ENCODE peak calls at places on chromosome 17, in five cellular contexts. R is RWPE2, M is WTC11, Z is GM12878, E is spleen. C is an unnamed sample.

GRCh38 chr17:13786000-13786598 is 184.4 kb upstream of the HS3ST3A1 start:
- DNase-seq in R (no peak), M (no peak), Z (no peak), E (no peak), C (no peak)

GRCh38 chr17:19318611-19319010 is 43.9 kb downstream of the B9D1 start:
- DNase-seq in R (no peak), M (no peak), Z (no peak), E (peak), C (no peak)

GRCh38 chr17:28641579-28641978 is 3.4 kb downstream of the BLTP2 start:
- DNase-seq in R (no peak), M (no peak), Z (no peak), E (no peak), C (no peak)

GRCh38 chr17:14269473-14269872 is 31.4 kb upstream of the HS3ST3B1 start:
- DNase-seq in R (no peak), M (no peak), Z (no peak), E (no peak), C (no peak)

GRCh38 chr17:44071772-44072171 is 1.2 kb downstream of the G6PC3 start:
- DNase-seq in R (no peak), M (no peak), Z (no peak), E (no peak), C (no peak)

GRCh38 chr17:64741038-64741641 is 79.0 kb upstream of the SMURF2 start:
- DNase-seq in R (no peak), M (no peak), Z (no peak), E (no peak), C (no peak)

GRCh38 chr17:74759243-74759801 is 10.9 kb downstream of the NHERF1 start:
- DNase-seq in R (no peak), M (no peak), Z (no peak), E (peak), C (peak)

GRCh38 chr17:42340691-42341127 is 47.5 kb downstream of the STAT3 start:
- DNase-seq in R (no peak), M (no peak), Z (no peak), E (no peak), C (no peak)

GRCh38 chr17:20291076-20291475 is 176.3 kb downstream of the LGALS9B start:
- DNase-seq in R (no peak), M (no peak), Z (no peak), E (no peak), C (no peak)

GRCh38 chr17:42163113-42163512 is 8.3 kb upstream of the RAB5C start:
- DNase-seq in R (no peak), M (peak), Z (no peak), E (no peak), C (no peak)

GRCh38 chr17:63702223-63702577 is 2.3 kb upstream of the LIMD2 start:
- DNase-seq in R (no peak), M (no peak), Z (no peak), E (peak), C (no peak)

GRCh38 chr17:79970576-79971068 is 65.0 kb downstream of the TBC1D16 start:
- DNase-seq in R (peak), M (peak), Z (no peak), E (no peak), C (peak)

GRCh38 chr17:56320443-56320842 is 167.2 kb downstream of the ANKFN1 start:
- DNase-seq in R (no peak), M (peak), Z (no peak), E (no peak), C (no peak)

GRCh38 chr17:44734272-44734671 is 24.5 kb upstream of the ADAM11 start:
- DNase-seq in R (no peak), M (no peak), Z (no peak), E (peak), C (no peak)

GRCh38 chr17:42853968-42854790 is 3.2 kb downstream of the AOC3 start:
- DNase-seq in R (no peak), M (no peak), Z (no peak), E (peak), C (no peak)

GRCh38 chr17:8186446-8186786 is 3.6 kb downstream of the BORCS6 start:
- DNase-seq in R (no peak), M (no peak), Z (no peak), E (no peak), C (no peak)
- TF ChIP-seq CTCF in R (no peak), M (no peak), Z (no peak), E (no peak), C (peak)

GRCh38 chr17:30235386-30236296 is at the start of gene SLC6A4:
- DNase-seq in R (no peak), M (peak), Z (no peak), E (peak), C (no peak)

GRCh38 chr17:30236297-30236624 is 764 bp upstream of the SLC6A4 start:
- DNase-seq in R (no peak), M (no peak), Z (no peak), E (peak), C (no peak)

GRCh38 chr17:30238003-30238344 is 2.5 kb upstream of the SLC6A4 start:
- DNase-seq in R (no peak), M (no peak), Z (no peak), E (peak), C (no peak)

GRCh38 chr17:30237296-30238002 is 2.0 kb upstream of the SLC6A4 start:
- DNase-seq in R (no peak), M (no peak), Z (no peak), E (peak), C (no peak)

GRCh38 chr17:30236807-30237206 is 1.3 kb upstream of the SLC6A4 start:
- DNase-seq in R (no peak), M (peak), Z (no peak), E (peak), C (no peak)
- TF ChIP-seq CTCF in R (peak), M (no peak), Z (peak), E (no peak), C (peak)

GRCh38 chr17:83150369-83151055 is 71.1 kb downstream of the METRNL start:
- DNase-seq in R (no peak), M (no peak), Z (no peak), E (peak), C (peak)

GRCh38 chr17:83147285-83147684 is 67.9 kb downstream of the METRNL start:
- DNase-seq in R (no peak), M (no peak), Z (no peak), E (no peak), C (no peak)

GRCh38 chr17:83149326-83149725 is 69.9 kb downstream of the METRNL start:
- DNase-seq in R (no peak), M (no peak), Z (no peak), E (peak), C (peak)

GRCh38 chr17:83149761-83150251 is 70.4 kb downstream of the METRNL start:
- DNase-seq in R (no peak), M (no peak), Z (no peak), E (peak), C (peak)

GRCh38 chr17:83148317-83149044 is 69.1 kb downstream of the METRNL start:
- DNase-seq in R (no peak), M (no peak), Z (no peak), E (peak), C (peak)
- TF ChIP-seq CTCF in R (no peak), M (no peak), Z (no peak), E (no peak), C (no peak)

DNA sequence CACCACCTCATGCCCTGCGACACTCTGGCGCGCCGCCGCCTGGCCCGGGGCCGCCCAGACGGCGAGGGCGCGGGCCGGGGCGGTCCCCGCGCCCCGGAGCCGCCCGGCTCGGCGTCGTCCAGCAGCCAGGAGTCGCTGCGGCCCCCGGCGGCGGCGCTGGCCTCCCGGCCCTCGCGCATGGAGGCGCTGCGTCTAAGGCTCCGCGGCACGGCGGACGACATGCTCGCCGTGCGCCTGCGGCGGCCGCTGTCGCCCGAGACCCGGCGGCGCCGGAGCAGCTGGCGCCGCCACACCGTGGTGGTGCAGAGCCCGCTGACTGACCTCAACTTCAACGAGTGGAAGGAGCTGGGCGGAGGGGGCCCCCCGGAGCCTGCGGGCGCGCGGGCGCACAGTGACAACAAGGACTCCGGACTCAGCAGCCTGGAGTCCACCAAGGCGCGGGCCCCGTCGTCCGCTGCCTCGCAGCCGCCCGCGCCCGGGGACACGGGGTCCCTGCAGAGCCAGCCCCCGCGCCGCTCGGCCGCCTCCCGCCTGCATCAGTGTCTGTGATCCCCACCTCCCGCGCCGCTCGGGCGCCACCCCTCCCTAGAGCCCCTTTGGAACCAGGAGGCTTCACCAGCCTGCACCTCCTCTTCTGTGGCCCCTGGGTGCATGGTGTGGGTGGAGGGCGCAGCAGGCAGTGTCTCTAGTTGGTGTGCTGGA is 82.3 kb downstream of the ARHGAP23 start:
- DNase-seq in R (no peak), M (peak), Z (no peak), E (no peak), C (no peak)
- TF ChIP-seq CTCF in R (no peak), M (no peak), Z (no peak), E (no peak), C (peak)

DNA sequence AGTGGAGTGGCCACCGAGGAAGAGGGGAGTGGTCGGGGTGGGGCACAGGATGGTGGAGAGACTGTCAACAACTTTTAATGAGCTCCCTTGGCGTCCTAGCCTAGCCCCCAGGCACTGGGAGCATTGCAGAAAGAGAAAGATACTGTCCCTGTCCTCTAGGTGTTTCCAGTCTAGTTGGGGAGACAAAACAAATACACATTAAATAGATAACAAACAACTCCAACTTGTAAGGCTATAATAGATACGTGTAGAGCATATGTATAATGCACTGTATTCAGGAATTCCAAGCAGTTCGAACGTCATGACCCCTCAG is 435 bp upstream of the UBE2O start:
- DNase-seq in R (no peak), M (no peak), Z (no peak), E (no peak), C (no peak)
- TF ChIP-seq CTCF in R (peak), M (no peak), Z (no peak), E (no peak), C (peak)

GRCh38 chr17:40402668-40403067 is 15.0 kb downstream of the TOP2A start:
- DNase-seq in R (no peak), M (no peak), Z (no peak), E (no peak), C (no peak)

GRCh38 chr17:40404003-40404402 is 13.7 kb downstream of the TOP2A start:
- DNase-seq in R (no peak), M (no peak), Z (no peak), E (no peak), C (no peak)

GRCh38 chr17:40399185-40399584 is 18.5 kb downstream of the TOP2A start:
- DNase-seq in R (no peak), M (no peak), Z (no peak), E (no peak), C (no peak)
- TF ChIP-seq CTCF in R (peak), M (peak), Z (peak), E (peak), C (peak)

GRCh38 chr17:38872671-38873385 is 3.0 kb downstream of the LASP1 start:
- DNase-seq in R (no peak), M (no peak), Z (no peak), E (no peak), C (no peak)

GRCh38 chr17:38869647-38870258 is at the start of gene LASP1:
- DNase-seq in R (peak), M (peak), Z (peak), E (peak), C (no peak)

GRCh38 chr17:38871992-38872605 is 2.2 kb downstream of the LASP1 start:
- DNase-seq in R (no peak), M (no peak), Z (no peak), E (peak), C (no peak)

GRCh38 chr17:38870259-38871165 is 654 bp downstream of the LASP1 start:
- DNase-seq in R (no peak), M (peak), Z (no peak), E (peak), C (no peak)

GRCh38 chr17:38871247-38871991 is 1.6 kb downstream of the LASP1 start:
- DNase-seq in R (peak), M (no peak), Z (peak), E (peak), C (no peak)
- TF ChIP-seq CTCF in R (peak), M (no peak), Z (peak), E (no peak), C (peak)

DNA sequence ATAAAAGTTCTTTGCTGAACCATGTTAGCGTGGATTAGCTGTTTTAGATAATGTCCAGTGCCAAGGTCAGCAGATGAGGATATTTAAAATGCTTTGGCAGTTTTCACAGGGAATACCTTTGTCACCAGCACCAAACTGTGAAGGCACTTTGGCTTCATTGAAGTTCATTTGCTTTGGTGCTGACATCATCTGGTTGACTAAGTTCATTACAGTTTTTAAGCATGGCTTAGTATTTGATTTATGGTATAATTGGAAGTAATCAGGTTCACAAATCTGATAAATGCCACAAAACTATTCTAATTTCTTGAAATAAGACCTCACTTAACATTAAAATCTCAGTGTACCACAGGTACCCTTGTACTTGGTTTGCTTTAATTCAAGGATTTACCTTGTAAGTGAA is 4.3 kb downstream of the GID4 start:
- DNase-seq in R (no peak), M (no peak), Z (no peak), E (no peak), C (no peak)
- TF ChIP-seq CTCF in R (peak), M (no peak), Z (no peak), E (no peak), C (peak)

DNA sequence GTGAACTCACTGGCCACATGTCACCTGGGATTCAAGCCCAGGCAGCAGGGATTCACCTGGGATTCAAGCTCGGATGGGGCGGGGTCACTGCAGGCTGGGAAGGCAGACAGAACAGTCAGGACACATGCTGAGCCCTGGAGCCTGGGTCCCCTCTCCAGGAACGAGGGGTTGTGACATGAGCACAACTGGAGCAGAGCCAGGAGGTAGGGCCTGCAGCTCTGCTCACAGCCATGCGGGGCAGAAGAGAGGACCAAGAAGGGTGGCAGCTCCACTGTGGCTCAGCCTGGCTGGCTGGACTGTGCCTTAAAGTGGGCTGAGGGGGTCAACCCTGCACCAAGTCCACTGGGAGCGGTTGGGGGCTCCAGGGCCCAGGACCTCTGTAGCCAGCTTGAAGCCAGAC is 150.1 kb downstream of the RAB11FIP4 start:
- DNase-seq in R (no peak), M (peak), Z (no peak), E (peak), C (no peak)
- TF ChIP-seq CTCF in R (no peak), M (no peak), Z (no peak), E (no peak), C (peak)

GRCh38 chr17:82836823-82837357 is 2.9 kb downstream of the ZNF750 start:
- DNase-seq in R (peak), M (no peak), Z (no peak), E (peak), C (peak)
- TF ChIP-seq CTCF in R (no peak), M (no peak), Z (no peak), E (no peak), C (peak)